ENCODE peak calls at places on chromosomes 6 and 20, in five cellular contexts. N, X, A, E and L are unnamed samples.

GRCh38 chr6:52539607-52540006 is 37.3 kb downstream of the TRAM2 start:
- DNase-seq in N (no peak), X (no peak), E (no peak), A (no peak), L (peak; percentile 87)

GRCh38 chr20:43563429-43563828 is 4.6 kb downstream of the SGK2 start:
- DNase-seq in A (no peak), X (peak; percentile 12), E (no peak), N (no peak), L (no peak)

GRCh38 chr6:156804402-156804801 is 27.2 kb downstream of the ARID1B start:
- DNase-seq in E (no peak), X (no peak), A (no peak), N (no peak), L (no peak)

GRCh38 chr6:11852061-11852619 is 73.5 kb upstream of the ADTRP start:
- DNase-seq in N (peak; percentile 64), A (no peak), E (no peak), X (no peak), L (no peak)

GRCh38 chr20:63773571-63774347 is 34.2 kb downstream of the SLC2A4RG start:
- DNase-seq in N (no peak), A (no peak), X (no peak), E (no peak), L (no peak)

GRCh38 chr6:83368582-83368981 is 62.3 kb downstream of the ME1 start:
- DNase-seq in N (no peak), E (no peak), X (peak; percentile 53), A (no peak), L (no peak)

GRCh38 chr20:11755071-11755881 is 162.4 kb upstream of the BTBD3 start:
- DNase-seq in E (no peak), N (no peak), A (no peak), X (peak; percentile 50), L (peak; percentile 9)

GRCh38 chr20:21104921-21105320 is 1.2 kb downstream of the LINC00237 start:
- DNase-seq in X (no peak), E (no peak), N (no peak), A (no peak), L (no peak)

GRCh38 chr6:33886673-33887144 is 82.9 kb upstream of the MLN start:
- DNase-seq in A (peak; percentile 25), N (no peak), X (peak; percentile 83), E (peak; percentile 68), L (peak; percentile 80)

GRCh38 chr20:16397053-16397452 is 176.2 kb downstream of the KIF16B start:
- DNase-seq in E (peak; percentile 75), N (no peak), X (peak; percentile 88), A (no peak), L (no peak)

GRCh38 chr6:106630366-106630765 is 988 bp downstream of the QRSL1 start:
- DNase-seq in E (no peak), N (peak; percentile 44), A (no peak), X (no peak), L (no peak)

GRCh38 chr6:137623293-137623692 is 129.1 kb upstream of the OLIG3 start:
- DNase-seq in N (no peak), E (no peak), A (no peak), X (no peak), L (no peak)

GRCh38 chr6:108589244-108589730 is 28.6 kb downstream of the FOXO3 start:
- DNase-seq in E (peak; percentile 90), X (peak; percentile 76), N (no peak), A (peak; percentile 68), L (peak; percentile 53)

GRCh38 chr6:32700391-32701040 is 34.1 kb upstream of the HLA-DQB1 start:
- DNase-seq in X (peak; percentile 79), E (no peak), A (peak; percentile 10), N (no peak), L (peak; percentile 68)

GRCh38 chr6:158262082-158262481 is 50.2 kb upstream of the TULP4 start:
- DNase-seq in E (no peak), X (no peak), N (no peak), A (no peak), L (no peak)

GRCh38 chr6:46998436-46999017 is 43.6 kb downstream of the ADGRF1 start:
- DNase-seq in N (no peak), E (no peak), X (no peak), A (no peak), L (no peak)

GRCh38 chr20:53265304-53265875 is 293.2 kb downstream of the TSHZ2 start:
- DNase-seq in E (no peak), X (no peak), A (no peak), N (no peak), L (no peak)

GRCh38 chr6:52929321-52930164 is 20.0 kb upstream of the GSTA3 start:
- DNase-seq in E (no peak), A (no peak), X (peak; percentile 97), N (no peak), L (peak; percentile 96)

GRCh38 chr6:117536317-117536716 is 53.8 kb downstream of the DCBLD1 start:
- DNase-seq in A (no peak), X (peak; percentile 69), N (no peak), E (no peak), L (no peak)

DNA sequence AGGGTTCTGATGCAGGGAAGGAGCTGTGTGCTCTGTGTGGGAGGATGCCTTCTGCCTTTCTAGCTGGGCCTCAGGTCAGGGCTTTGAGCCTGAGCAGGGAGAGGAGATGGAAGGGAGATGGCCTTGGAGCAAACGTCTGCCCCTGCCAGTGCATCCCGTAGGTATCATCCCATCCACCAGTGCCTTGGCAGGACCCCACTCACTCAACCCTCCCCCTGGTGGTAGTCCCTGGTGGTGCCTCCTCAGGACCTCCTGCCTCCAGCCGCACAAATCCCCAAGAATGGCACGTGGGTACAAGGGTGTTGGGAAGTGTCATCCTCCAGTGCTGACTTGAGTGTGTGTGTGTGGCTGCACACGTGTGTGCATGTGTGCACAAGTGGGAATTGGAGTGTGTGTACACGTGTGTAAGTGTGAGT is 23.1 kb upstream of the MICB start:
- DNase-seq in E (no peak), A (no peak), N (no peak), X (no peak), L (no peak)
- TF ChIP-seq CTCF in E (peak; percentile 12), A (no peak), N (peak; percentile 47), X (peak; percentile 42), L (peak; percentile 15)

GRCh38 chr20:51560042-51560441 is 17.5 kb upstream of the NFATC2 start:
- DNase-seq in E (no peak), X (no peak), A (no peak), N (no peak), L (no peak)

GRCh38 chr20:51562027-51562333 is 19.5 kb upstream of the NFATC2 start:
- DNase-seq in E (no peak), X (peak; percentile 20), A (no peak), N (no peak), L (no peak)

GRCh38 chr20:51563141-51563596 is 20.6 kb upstream of the NFATC2 start:
- DNase-seq in X (no peak), N (no peak), A (no peak), E (no peak), L (no peak)

GRCh38 chr20:51562334-51563140 is 20.0 kb upstream of the NFATC2 start:
- DNase-seq in A (peak; percentile 75), X (peak; percentile 94), N (no peak), E (peak; percentile 82), L (peak; percentile 94)

GRCh38 chr20:51560550-51561307 is 18.2 kb upstream of the NFATC2 start:
- DNase-seq in X (peak; percentile 20), E (no peak), N (no peak), A (no peak), L (no peak)
- H3K4me3 ChIP-seq in X (peak overlapping the region; percentile 6), E (peak overlapping the region; percentile 67), N (no peak overlapping the region), A (no peak overlapping the region), L (peak overlapping the region; percentile 71)

DNA sequence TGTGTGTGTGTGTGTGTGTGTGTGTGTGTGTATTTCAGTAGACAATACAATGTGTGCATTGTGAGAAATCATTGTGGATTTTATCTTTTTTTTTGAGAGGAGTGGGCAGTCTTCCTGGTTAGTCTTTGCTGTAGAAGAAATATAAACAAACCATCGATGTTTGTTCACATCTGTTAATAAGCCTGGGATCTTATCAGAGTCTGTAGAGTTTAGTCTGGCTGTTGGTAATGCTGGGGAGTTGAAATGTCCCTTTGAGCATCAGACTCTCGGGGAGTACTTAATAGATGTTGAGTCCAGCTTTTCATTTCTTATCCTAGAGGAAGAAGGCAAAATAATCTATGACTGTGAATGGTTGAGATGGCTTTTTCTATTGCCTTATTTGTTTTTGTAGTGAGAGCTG is 96.6 kb upstream of the SUPT3H start:
- DNase-seq in N (no peak), A (no peak), X (no peak), E (no peak), L (no peak)
- TF ChIP-seq CTCF in N (no peak), A (no peak), X (no peak), E (no peak), L (no peak)

GRCh38 chr6:44151348-44152108 is 7.1 kb upstream of the CAPN11 start:
- DNase-seq in N (peak; percentile 79), X (peak; percentile 58), A (no peak), E (peak; percentile 87), L (peak; percentile 84)
- H3K4me3 ChIP-seq in N (no peak overlapping the region), X (no peak overlapping the region), A (no peak overlapping the region), E (no peak overlapping the region), L (no peak overlapping the region)

GRCh38 chr20:32482251-32483220 is 102.6 kb downstream of the NOL4L start:
- DNase-seq in E (peak; percentile 69), A (no peak), N (no peak), X (no peak), L (no peak)

GRCh38 chr20:32485126-32485769 is 99.9 kb downstream of the NOL4L start:
- DNase-seq in N (no peak), X (peak; percentile 87), A (peak; percentile 56), E (peak; percentile 81), L (peak; percentile 90)

GRCh38 chr20:32481311-32482103 is 103.6 kb downstream of the NOL4L start:
- DNase-seq in X (peak; percentile 32), E (no peak), N (no peak), A (no peak), L (no peak)

GRCh38 chr20:32484221-32485125 is 100.7 kb downstream of the NOL4L start:
- DNase-seq in A (no peak), N (no peak), X (no peak), E (peak; percentile 61), L (peak; percentile 48)

GRCh38 chr20:32483351-32484220 is 101.5 kb downstream of the NOL4L start:
- DNase-seq in E (peak; percentile 71), X (peak; percentile 60), A (peak; percentile 61), N (no peak), L (peak; percentile 88)
- TF ChIP-seq CTCF in E (no peak), X (no peak), A (no peak), N (no peak), L (no peak)

GRCh38 chr20:58839474-58839874 is 11.2 kb downstream of the GNAS-AS1 start:
- DNase-seq in N (peak; percentile 41), X (peak; percentile 23), E (peak; percentile 68), A (no peak), L (no peak)
- H3K4me3 ChIP-seq in N (no peak overlapping the region), X (peak overlapping the region; percentile 28), E (peak overlapping the region; percentile 52), A (no peak overlapping the region), L (no peak overlapping the region)

GRCh38 chr6:35736293-35736894 is 438 bp upstream of the ARMC12 start:
- DNase-seq in X (peak; percentile 66), N (no peak), E (peak; percentile 84), A (no peak), L (no peak)
- TF ChIP-seq CTCF in X (peak; percentile 97), N (peak; percentile 91), E (peak; percentile 87), A (peak; percentile 96), L (peak; percentile 91)